ENCODE peak calls at places on chromosomes 3 and 15, in seven cellular contexts. D is HuH-7; L is upper lobe of right lung; C is Caki2; S is H54; F is activated CD4-positive, alpha-beta T cell treated with anti-CD3 and anti-CD28 coated beads, Interleukin-2, amount 50 U/mL, for 4 hours; P is NCI-H1436. A is an unnamed sample.

GRCh38 chr3:44416031-44417030 is 61.1 kb downstream of the ZNF445 start:
- DNase-seq in C (no peak), P (no peak), F (no peak), D (no peak), L (no peak), S (no peak), A (no peak)

GRCh38 chr3:33047842-33048834 is 48.8 kb downstream of the GLB1 start:
- DNase-seq in F (peak; percentile 40), C (no peak), D (no peak), P (no peak), L (no peak), S (no peak), A (no peak)

GRCh38 chr3:159953320-159953719 is 35.3 kb upstream of the IL12A start:
- DNase-seq in F (no peak), D (no peak), L (no peak), C (no peak), S (no peak), P (no peak), A (no peak)

GRCh38 chr3:182725372-182726251 is 67.7 kb upstream of the ATP11B start:
- DNase-seq in C (no peak), L (no peak), S (no peak), F (no peak), D (peak; percentile 31), P (no peak), A (no peak)

GRCh38 chr3:124837730-124838186 is 49.4 kb downstream of the ITGB5 start:
- DNase-seq in D (peak; percentile 75), S (no peak), P (no peak), F (no peak), L (no peak), C (peak; percentile 94), A (no peak)

GRCh38 chr3:131796558-131796957 is 238.3 kb downstream of the CPNE4 start:
- DNase-seq in P (peak; percentile 87), C (no peak), L (no peak), D (no peak), F (no peak), S (no peak), A (no peak)

GRCh38 chr3:125077864-125078263 is 22.1 kb upstream of the HEG1 start:
- DNase-seq in F (no peak), L (no peak), C (no peak), P (no peak), D (no peak), S (no peak), A (no peak)

GRCh38 chr3:143668924-143669790 is 179.1 kb downstream of the SLC9A9 start:
- DNase-seq in P (no peak), C (no peak), D (no peak), L (no peak), S (no peak), F (no peak), A (no peak)

GRCh38 chr3:126373682-126374601 is 16.7 kb upstream of the KLF15 start:
- DNase-seq in F (no peak), L (peak; percentile 67), C (no peak), P (no peak), D (no peak), S (no peak), A (peak; percentile 33)

GRCh38 chr15:48777645-48778337 is 33.1 kb downstream of the CEP152 start:
- DNase-seq in S (no peak), P (no peak), F (no peak), L (no peak), D (no peak), C (no peak), A (no peak)

GRCh38 chr3:139357899-139358298 is 14.1 kb downstream of the MRPS22 start:
- DNase-seq in D (no peak), P (no peak), L (no peak), F (no peak), C (no peak), S (no peak), A (no peak)

GRCh38 chr3:50183755-50184154 is 7.7 kb upstream of the GNAT1 start:
- DNase-seq in S (no peak), F (no peak), L (no peak), C (no peak), D (no peak), P (no peak), A (no peak)

GRCh38 chr3:11548721-11549131 is 95.0 kb downstream of the VGLL4 start:
- DNase-seq in P (no peak), L (no peak), S (peak; percentile 69), C (peak; percentile 30), F (no peak), D (no peak), A (peak; percentile 56)

GRCh38 chr3:67458406-67458805 is 196.0 kb downstream of the SUCLG2 start:
- DNase-seq in S (no peak), C (no peak), F (no peak), P (no peak), L (no peak), D (no peak), A (no peak)

GRCh38 chr3:27643355-27643754 is 78.8 kb downstream of the EOMES start:
- DNase-seq in F (no peak), D (no peak), P (no peak), L (no peak), C (no peak), S (no peak), A (no peak)

GRCh38 chr15:44394562-44394961 is 32.9 kb upstream of the CTDSPL2 start:
- DNase-seq in C (no peak), L (no peak), F (no peak), P (no peak), S (no peak), D (no peak), A (no peak)

GRCh38 chr3:146550743-146551510 is 6.5 kb upstream of the PLSCR1 start:
- DNase-seq in D (no peak), S (peak; percentile 38), P (no peak), C (peak; percentile 23), L (no peak), F (no peak), A (no peak)

GRCh38 chr3:184343200-184343876 is 5.9 kb downstream of the FAM131A start:
- DNase-seq in F (no peak), D (no peak), S (no peak), L (no peak), P (no peak), C (no peak), A (no peak)

GRCh38 chr3:62874398-62875102 is 666 bp downstream of the CADPS start:
- DNase-seq in L (peak; percentile 65), D (peak; percentile 8), S (no peak), F (no peak), C (no peak), P (no peak), A (no peak)

GRCh38 chr15:47376190-47376589 is 341.1 kb upstream of the SEMA6D start:
- DNase-seq in F (no peak), P (no peak), L (no peak), C (no peak), D (no peak), S (no peak), A (no peak)

GRCh38 chr3:23325466-23326065 is 122.4 kb downstream of the UBE2E2 start:
- DNase-seq in C (no peak), D (no peak), F (no peak), P (no peak), L (no peak), S (no peak), A (no peak)

GRCh38 chr3:10397879-10398278 is 77.0 kb upstream of the SEC13 start:
- DNase-seq in C (no peak), S (no peak), F (no peak), P (no peak), L (no peak), D (no peak), A (no peak)

GRCh38 chr15:70535071-70535954 is 228.0 kb downstream of the UACA start:
- DNase-seq in C (no peak), F (peak; percentile 32), D (no peak), L (no peak), P (no peak), S (no peak), A (peak; percentile 42)

GRCh38 chr15:44426975-44427755 is at the start of gene CTDSPL2:
- DNase-seq in S (peak; percentile 89), D (peak; percentile 76), F (peak; percentile 90), P (peak; percentile 99), L (peak; percentile 98), C (peak; percentile 99), A (peak; percentile 100)

GRCh38 chr15:88299502-88299901 is 43.0 kb upstream of the NTRK3 start:
- DNase-seq in P (no peak), L (no peak), S (no peak), F (no peak), D (no peak), C (no peak), A (no peak)

GRCh38 chr3:131232711-131233267 is 148.8 kb upstream of the NUDT16 start:
- DNase-seq in L (no peak), C (no peak), P (no peak), D (no peak), S (no peak), F (no peak), A (no peak)

GRCh38 chr3:56879453-56880224 is 77.9 kb upstream of the ARHGEF3 start:
- DNase-seq in L (no peak), F (no peak), S (peak; percentile 26), C (no peak), D (no peak), P (no peak), A (no peak)